ENCODE peak calls at places on chromosomes 16 and 17, in nine cellular contexts. A, V, G, Y, K, X, B, U and L are unnamed samples.

GRCh38 chr16:89828199-89828869 is at the start of gene SPIRE2:
- DNase-seq in A (peak), V (peak), G (peak), Y (peak), K (peak), X (peak), B (peak), U (peak), L (no peak)

GRCh38 chr17:7281953-7282751 is 634 bp downstream of the SLC2A4 start:
- DNase-seq in A (no peak), V (no peak), G (no peak), Y (no peak), K (no peak), X (no peak), B (no peak), U (peak), L (no peak)

GRCh38 chr17:74042744-74043486 is 160.6 kb upstream of the RPL38 start:
- DNase-seq in A (peak), V (peak), G (peak), Y (no peak), K (peak), X (no peak), B (peak), U (peak), L (no peak)

GRCh38 chr17:78722101-78722761 is 59.8 kb downstream of the CYTH1 start:
- DNase-seq in A (no peak), V (no peak), G (no peak), Y (peak), K (peak), X (peak), B (peak), U (no peak), L (no peak)

GRCh38 chr17:51434434-51435170 is 174.3 kb downstream of the UTP18 start:
- DNase-seq in A (no peak), V (no peak), G (peak), Y (no peak), K (no peak), X (no peak), B (no peak), U (no peak), L (no peak)

GRCh38 chr16:84836234-84836647 is 16.5 kb downstream of the CRISPLD2 start:
- DNase-seq in A (peak), V (no peak), G (peak), Y (peak), K (no peak), X (no peak), B (no peak), U (peak), L (no peak)

GRCh38 chr16:86946981-86947380 is 368.6 kb downstream of the FOXL1 start:
- DNase-seq in A (peak), V (no peak), G (no peak), Y (no peak), K (no peak), X (no peak), B (no peak), U (no peak), L (no peak)

GRCh38 chr17:13074026-13074425 is 56.2 kb upstream of the ELAC2 start:
- DNase-seq in A (no peak), V (no peak), G (peak), Y (no peak), K (no peak), X (no peak), B (peak), U (no peak), L (no peak)

GRCh38 chr17:8300629-8301242 is 5.5 kb upstream of the SLC25A35 start:
- DNase-seq in A (no peak), V (peak), G (peak), Y (peak), K (peak), X (peak), B (peak), U (peak), L (peak)

GRCh38 chr16:87417511-87417910 is 25.4 kb downstream of the MAP1LC3B start:
- DNase-seq in A (no peak), V (no peak), G (no peak), Y (no peak), K (no peak), X (no peak), B (no peak), U (no peak), L (no peak)

GRCh38 chr16:17471745-17472075 is 950 bp upstream of the XYLT1 start:
- DNase-seq in A (no peak), V (no peak), G (peak), Y (no peak), K (no peak), X (no peak), B (no peak), U (no peak), L (no peak)

GRCh38 chr17:76381633-76382304 is 2.6 kb upstream of the SPHK1 start:
- DNase-seq in A (no peak), V (no peak), G (no peak), Y (no peak), K (no peak), X (no peak), B (no peak), U (no peak), L (no peak)

GRCh38 chr17:50080827-50081226 is 14.3 kb upstream of the PDK2 start:
- DNase-seq in A (peak), V (no peak), G (no peak), Y (peak), K (no peak), X (no peak), B (peak), U (no peak), L (no peak)

GRCh38 chr17:72591500-72592241 is 470.9 kb downstream of the SOX9 start:
- DNase-seq in A (no peak), V (no peak), G (peak), Y (no peak), K (no peak), X (no peak), B (no peak), U (no peak), L (no peak)

GRCh38 chr16:2516391-2517240 is 2.9 kb downstream of the ATP6V0C start:
- DNase-seq in A (peak), V (no peak), G (no peak), Y (no peak), K (no peak), X (no peak), B (no peak), U (no peak), L (no peak)

GRCh38 chr17:76000016-76000754 is 470 bp upstream of the CDK3 start:
- DNase-seq in A (no peak), V (peak), G (peak), Y (peak), K (no peak), X (peak), B (peak), U (no peak), L (no peak)

GRCh38 chr17:16040710-16041251 is 41.2 kb downstream of the TTC19 start:
- DNase-seq in A (no peak), V (no peak), G (peak), Y (peak), K (no peak), X (no peak), B (no peak), U (no peak), L (no peak)

GRCh38 chr17:69773081-69773480 is 301.9 kb upstream of the KCNJ16 start:
- DNase-seq in A (no peak), V (no peak), G (peak), Y (no peak), K (no peak), X (no peak), B (no peak), U (no peak), L (no peak)

GRCh38 chr16:90047714-90048346 is 28.6 kb upstream of the DBNDD1 start:
- DNase-seq in A (peak), V (no peak), G (no peak), Y (no peak), K (no peak), X (no peak), B (no peak), U (no peak), L (no peak)

GRCh38 chr17:31190351-31190750 is 95.6 kb downstream of the NF1 start:
- DNase-seq in A (no peak), V (no peak), G (peak), Y (no peak), K (no peak), X (no peak), B (no peak), U (no peak), L (no peak)

GRCh38 chr16:35102780-35103403 is 1643.5 kb downstream of the TP53TG3F start:
- DNase-seq in A (no peak), V (no peak), G (no peak), Y (no peak), K (no peak), X (no peak), B (no peak), U (no peak), L (peak)

GRCh38 chr17:7881655-7882054 is 6.9 kb upstream of the CHD3 start:
- DNase-seq in A (no peak), V (no peak), G (no peak), Y (no peak), K (no peak), X (no peak), B (no peak), U (peak), L (no peak)

GRCh38 chr16:11165894-11166665 is 89.9 kb downstream of the SOCS1 start:
- DNase-seq in A (no peak), V (no peak), G (no peak), Y (no peak), K (no peak), X (no peak), B (no peak), U (no peak), L (no peak)

GRCh38 chr17:56624315-56624714 is 30.8 kb downstream of the NOG start:
- DNase-seq in A (no peak), V (no peak), G (no peak), Y (no peak), K (no peak), X (no peak), B (no peak), U (no peak), L (no peak)

GRCh38 chr17:65078441-65079160 is 22.1 kb upstream of the GNA13 start:
- DNase-seq in A (no peak), V (no peak), G (peak), Y (no peak), K (no peak), X (no peak), B (no peak), U (no peak), L (no peak)

GRCh38 chr17:39653662-39654331 is 11.4 kb upstream of the TCAP start:
- DNase-seq in A (peak), V (peak), G (no peak), Y (peak), K (peak), X (peak), B (peak), U (no peak), L (no peak)

GRCh38 chr17:40063034-40063765 is 435 bp downstream of the THRA start:
- DNase-seq in A (peak), V (no peak), G (peak), Y (peak), K (no peak), X (peak), B (peak), U (peak), L (no peak)

GRCh38 chr17:10767237-10767636 is 36.7 kb downstream of the TMEM238L start:
- DNase-seq in A (no peak), V (no peak), G (no peak), Y (no peak), K (no peak), X (no peak), B (no peak), U (no peak), L (no peak)

GRCh38 chr17:79098282-79098867 is 23.8 kb downstream of the ENGASE start:
- DNase-seq in A (no peak), V (no peak), G (no peak), Y (no peak), K (no peak), X (no peak), B (no peak), U (no peak), L (no peak)